ENCODE peak calls at places on chromosome 20, in four cellular contexts. E is SK-MEL-5, J is fibroblast of the aortic adventitia, M is NT2/D1. X is an unnamed sample.

GRCh38 chr20:6769953-6770831 is 2.7 kb downstream of the BMP2 start:
- DNase-seq in E (no peak), J (peak; percentile 62), M (no peak), X (no peak)

GRCh38 chr20:6026051-6026450 is 27.8 kb downstream of the LRRN4 start:
- DNase-seq in E (no peak), J (no peak), M (no peak), X (no peak)

GRCh38 chr20:35088231-35088794 is 4.3 kb downstream of the TRPC4AP start:
- DNase-seq in E (no peak), J (peak; percentile 34), M (no peak), X (peak; percentile 46)

GRCh38 chr20:6157345-6157744 is 34.5 kb upstream of the FERMT1 start:
- DNase-seq in E (peak; percentile 33), J (no peak), M (no peak), X (peak; percentile 31)

GRCh38 chr20:45972500-45973183 is 639 bp upstream of the ZNF335 start:
- DNase-seq in E (peak; percentile 94), J (no peak), M (no peak), X (no peak)

GRCh38 chr20:13008761-13009681 is at the start of gene SPTLC3:
- DNase-seq in E (peak; percentile 45), J (peak; percentile 59), M (no peak), X (peak; percentile 41)

GRCh38 chr20:32731882-32732266 is 11.4 kb downstream of the COMMD7 start:
- DNase-seq in E (no peak), J (no peak), M (no peak), X (peak; percentile 63)

GRCh38 chr20:50412069-50412468 is 98.1 kb upstream of the PTPN1 start:
- DNase-seq in E (no peak), J (no peak), M (no peak), X (no peak)

GRCh38 chr20:51687071-51687470 is 81.1 kb downstream of the ATP9A start:
- DNase-seq in E (no peak), J (peak; percentile 29), M (no peak), X (no peak)

GRCh38 chr20:717271-717670 is 41.7 kb upstream of the SCRT2 start:
- DNase-seq in E (no peak), J (no peak), M (no peak), X (no peak)

GRCh38 chr20:22921595-22922421 is 113.3 kb upstream of the SSTR4 start:
- DNase-seq in E (peak; percentile 40), J (peak; percentile 82), M (no peak), X (peak; percentile 95)

GRCh38 chr20:38748863-38749153 is 548 bp downstream of the ACTR5 start:
- DNase-seq in E (no peak), J (no peak), M (no peak), X (peak; percentile 55)

GRCh38 chr20:5309971-5310370 is 6.8 kb downstream of the PROKR2 start:
- DNase-seq in E (no peak), J (no peak), M (no peak), X (no peak)